ENCODE peak calls at places on chromosomes 3 and 15, in six cellular contexts. C, I, E, M, G and O are unnamed samples.

GRCh38 chr3:46089237-46090011 is 62.1 kb upstream of the XCR1 start:
- DNase-seq in C (peak), I (no peak), E (peak), M (no peak), G (no peak), O (peak)

GRCh38 chr3:132804498-132804897 is 82.3 kb upstream of the NPHP3 start:
- DNase-seq in C (no peak), I (no peak), E (no peak), M (no peak), G (no peak), O (peak)

GRCh38 chr3:53694648-53695356 is 151.4 kb downstream of the CHDH start:
- DNase-seq in C (no peak), I (no peak), E (no peak), M (no peak), G (no peak), O (no peak)

GRCh38 chr3:123800352-123800682 is 83.8 kb downstream of the MYLK start:
- DNase-seq in C (no peak), I (no peak), E (no peak), M (no peak), G (no peak), O (no peak)

GRCh38 chr15:80343610-80344009 is 60.6 kb upstream of the ARNT2 start:
- DNase-seq in C (no peak), I (no peak), E (peak), M (no peak), G (no peak), O (peak)

GRCh38 chr3:86967062-86967461 is 23.9 kb downstream of the VGLL3 start:
- DNase-seq in C (no peak), I (no peak), E (no peak), M (no peak), G (no peak), O (no peak)

GRCh38 chr3:39250116-39250747 is 29.6 kb downstream of the CX3CR1 start:
- DNase-seq in C (no peak), I (no peak), E (no peak), M (no peak), G (no peak), O (no peak)

GRCh38 chr3:89795506-89795905 is 688.1 kb downstream of the EPHA3 start:
- DNase-seq in C (no peak), I (no peak), E (no peak), M (no peak), G (no peak), O (no peak)

GRCh38 chr3:128683957-128684356 is 33.3 kb upstream of the RPN1 start:
- DNase-seq in C (peak), I (no peak), E (no peak), M (no peak), G (no peak), O (no peak)

GRCh38 chr3:14283821-14284438 is 105.3 kb downstream of the LSM3 start:
- DNase-seq in C (peak), I (no peak), E (no peak), M (no peak), G (no peak), O (no peak)

GRCh38 chr3:187002915-187003314 is 72.6 kb downstream of the ST6GAL1 start:
- DNase-seq in C (no peak), I (no peak), E (no peak), M (no peak), G (no peak), O (no peak)

GRCh38 chr3:186997061-186998054 is 67.0 kb downstream of the ST6GAL1 start:
- DNase-seq in C (no peak), I (no peak), E (no peak), M (no peak), G (no peak), O (no peak)

GRCh38 chr3:187000711-187001151 is 70.4 kb downstream of the ST6GAL1 start:
- DNase-seq in C (no peak), I (no peak), E (no peak), M (no peak), G (no peak), O (no peak)

GRCh38 chr3:186996356-186996755 is 66.0 kb downstream of the ST6GAL1 start:
- DNase-seq in C (no peak), I (no peak), E (no peak), M (no peak), G (no peak), O (no peak)

GRCh38 chr3:186998937-186999368 is 68.6 kb downstream of the ST6GAL1 start:
- DNase-seq in C (no peak), I (no peak), E (no peak), M (no peak), G (peak), O (no peak)
- H3K27ac ChIP-seq in C (peak), I (no peak), E (no peak), M (no peak), G (peak), O (no peak)

GRCh38 chr3:121595765-121596406 is 2.7 kb downstream of the FBXO40 start:
- DNase-seq in C (no peak), I (no peak), E (peak), M (no peak), G (no peak), O (no peak)

GRCh38 chr3:121594850-121595249 is 1.7 kb downstream of the FBXO40 start:
- DNase-seq in C (no peak), I (no peak), E (no peak), M (no peak), G (no peak), O (no peak)

GRCh38 chr3:121598564-121598963 is 5.4 kb downstream of the FBXO40 start:
- DNase-seq in C (no peak), I (no peak), E (no peak), M (no peak), G (no peak), O (no peak)

DNA sequence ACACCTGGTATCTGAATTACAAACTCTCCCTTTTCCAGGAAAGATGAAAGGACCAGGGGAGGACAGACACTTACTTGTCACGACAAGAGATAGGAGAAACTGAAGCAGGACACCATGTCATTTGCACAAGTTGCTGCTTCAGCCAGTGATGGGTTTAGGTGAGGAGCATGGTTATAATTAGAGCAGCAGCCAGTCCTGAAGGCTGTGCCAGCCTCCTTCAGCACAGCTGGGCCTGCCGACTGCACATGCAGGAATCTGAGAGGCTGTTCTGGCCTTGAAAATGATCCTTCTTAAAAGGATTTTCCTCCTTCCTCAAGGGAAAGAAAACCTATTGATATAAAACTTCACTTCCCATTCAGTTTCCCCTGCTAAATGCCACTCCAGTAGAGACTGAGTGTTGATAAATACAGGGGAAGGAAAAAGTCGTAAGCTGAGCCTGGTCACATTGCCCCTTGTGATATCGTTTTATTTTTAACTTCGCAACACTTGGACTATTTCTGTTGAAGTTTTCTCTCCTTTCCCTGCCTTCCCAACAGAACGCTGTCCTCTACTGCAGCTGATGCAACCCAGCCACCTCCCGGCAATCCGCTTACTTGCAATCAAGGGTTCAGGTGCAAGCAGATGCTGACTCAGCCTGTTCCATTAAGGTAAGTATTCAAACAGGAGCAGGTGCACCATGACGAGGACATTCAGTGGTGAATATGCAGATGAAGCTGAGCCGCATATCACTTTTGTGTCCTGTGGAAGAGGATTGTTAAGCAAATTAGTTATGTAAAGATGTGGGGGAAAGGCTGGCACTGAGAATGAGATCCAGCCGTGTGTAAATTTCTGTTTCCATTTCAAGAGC is at the start of gene FBXO40:
- DNase-seq in C (no peak), I (peak), E (peak), M (no peak), G (peak), O (no peak)
- TF ChIP-seq CTCF in C (no peak), I (no peak), E (peak), M (no peak), G (peak), O (no peak)

DNA sequence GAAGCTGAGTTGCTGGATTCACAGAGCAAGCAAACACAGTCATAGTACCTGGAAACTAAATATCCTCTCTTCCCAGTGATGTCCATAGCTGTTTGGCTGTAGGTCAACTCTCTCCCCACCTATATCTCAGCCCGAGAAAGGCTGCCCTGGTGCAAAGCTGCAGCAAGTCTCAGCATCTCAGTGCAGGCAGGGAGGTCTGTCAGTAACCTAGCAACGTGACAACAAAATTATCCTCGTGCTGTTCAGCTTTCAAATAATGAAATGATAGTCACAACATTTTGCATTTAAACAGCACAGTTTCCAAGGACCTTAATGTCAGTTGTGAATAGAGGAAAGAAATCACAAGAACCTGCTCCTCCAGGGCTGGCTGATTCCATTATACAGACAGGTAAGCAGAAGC is 83.6 kb downstream of the CHST2 start:
- DNase-seq in C (no peak), I (no peak), E (no peak), M (no peak), G (no peak), O (no peak)
- H3K4me3 ChIP-seq in C (no peak), I (no peak), E (no peak), M (no peak), G (no peak), O (no peak)

GRCh38 chr3:127352612-127353011 is 64.8 kb upstream of the PRR20G start:
- DNase-seq in C (no peak), I (no peak), E (no peak), M (no peak), G (no peak), O (no peak)

GRCh38 chr3:127349501-127350171 is 61.8 kb upstream of the PRR20G start:
- DNase-seq in C (no peak), I (no peak), E (no peak), M (no peak), G (no peak), O (no peak)

GRCh38 chr3:127351350-127351749 is 63.5 kb upstream of the PRR20G start:
- DNase-seq in C (no peak), I (no peak), E (no peak), M (no peak), G (no peak), O (no peak)

GRCh38 chr3:127351775-127352350 is 64.0 kb upstream of the PRR20G start:
- DNase-seq in C (no peak), I (no peak), E (no peak), M (no peak), G (no peak), O (no peak)

DNA sequence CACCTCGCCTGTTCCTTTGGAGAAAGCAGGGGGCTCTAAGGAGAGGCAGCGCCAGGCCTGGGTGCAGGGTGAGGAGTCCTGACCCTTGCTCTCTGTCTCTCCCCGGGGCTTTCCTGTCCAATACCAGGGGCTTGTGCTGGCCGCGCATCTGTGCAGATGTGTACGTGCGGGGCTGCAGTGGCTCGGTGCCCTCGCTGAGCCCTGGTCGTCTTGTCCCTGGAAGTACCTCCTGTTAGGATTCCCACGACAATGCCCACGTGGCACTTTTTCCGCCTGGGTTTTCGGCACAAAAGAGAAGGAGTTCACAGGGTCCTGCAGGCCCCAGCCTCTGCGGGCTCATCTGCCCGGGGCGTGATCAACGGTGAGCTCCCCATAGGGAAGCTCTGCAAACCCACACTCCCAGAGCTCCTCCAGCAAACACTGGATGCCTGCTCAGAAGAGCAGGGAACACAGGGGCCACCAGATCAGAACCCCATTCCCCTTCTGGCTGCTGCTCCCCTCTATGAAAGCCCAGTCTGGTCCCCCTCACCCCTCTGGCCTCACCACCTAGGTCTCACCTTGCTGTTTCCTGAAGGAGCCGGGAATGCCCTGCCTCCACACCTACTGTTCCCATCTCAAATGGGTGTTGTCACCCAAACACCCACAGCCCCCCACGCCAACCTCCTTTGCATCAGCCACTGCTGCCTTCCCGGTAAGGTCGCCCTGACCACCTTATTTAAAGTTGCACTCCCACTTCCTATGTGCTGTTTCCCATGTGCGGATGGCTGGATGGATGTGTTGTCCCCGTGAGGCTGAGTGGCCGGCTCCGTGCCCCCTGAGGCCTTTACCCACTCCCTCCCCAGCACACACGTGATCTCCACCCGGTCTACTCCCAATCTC is 62.6 kb upstream of the PRR20G start:
- DNase-seq in C (no peak), I (no peak), E (no peak), M (no peak), G (no peak), O (no peak)
- H3K27ac ChIP-seq in C (no peak), I (no peak), E (no peak), M (no peak), G (no peak), O (no peak)

GRCh38 chr15:65869127-65869953 is at the start of gene RAB11A:
- DNase-seq in C (peak), I (peak), E (peak), M (peak), G (peak), O (peak)
- TF ChIP-seq CTCF in C (peak), I (peak), E (peak), M (peak), G (peak), O (no peak)

DNA sequence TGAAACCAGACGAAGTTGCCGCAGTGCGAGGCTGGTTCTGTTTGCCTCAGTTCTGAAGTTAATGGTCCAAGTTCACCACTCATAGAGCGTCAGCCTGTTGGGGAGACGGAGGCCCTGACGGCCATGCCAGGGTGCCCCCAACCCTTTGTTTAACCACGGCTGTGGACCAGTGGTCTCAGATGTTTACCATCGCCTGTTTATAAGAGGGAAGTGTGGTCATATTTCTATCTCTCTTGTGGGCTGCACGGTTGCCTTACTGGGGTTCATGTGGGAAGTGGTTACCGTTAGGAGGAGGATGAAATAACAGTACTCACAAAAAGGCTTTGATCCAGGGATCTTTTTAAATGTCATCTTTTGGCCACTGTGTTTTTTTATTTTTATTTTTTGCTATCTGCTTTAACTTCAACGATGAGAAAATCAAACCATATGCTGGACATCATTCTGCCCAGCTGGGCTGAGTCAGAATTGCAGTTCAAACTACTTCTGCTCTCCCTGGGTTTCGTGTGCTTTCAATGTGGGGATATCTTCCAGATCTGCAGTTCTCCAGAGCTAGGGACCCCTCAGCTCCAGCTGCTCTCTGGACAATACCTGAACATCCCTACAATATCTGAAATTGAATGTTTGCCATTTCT is 17.8 kb downstream of the SMAD3 start:
- DNase-seq in C (no peak), I (no peak), E (no peak), M (no peak), G (no peak), O (no peak)
- H3K4me3 ChIP-seq in C (no peak), I (no peak), E (no peak), M (no peak), G (no peak), O (no peak)

DNA sequence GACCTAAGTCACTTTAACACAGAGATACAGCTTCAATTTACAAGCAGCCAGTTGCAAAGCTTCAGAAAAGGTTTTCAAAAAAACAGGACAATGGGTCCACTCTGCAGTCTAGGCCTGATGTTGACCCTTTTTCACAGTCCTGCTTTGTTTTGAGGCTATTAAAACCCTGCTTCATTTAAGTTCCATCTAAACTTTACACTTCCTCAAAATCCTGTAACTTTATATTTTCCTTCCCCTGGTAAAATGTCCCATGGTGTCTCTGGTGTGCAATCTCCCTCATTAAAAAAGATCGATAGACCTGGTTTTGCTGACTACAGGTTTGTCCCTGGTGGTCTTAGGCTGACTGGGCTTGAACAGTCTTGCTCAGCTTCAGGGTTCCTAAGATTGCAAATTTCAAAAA is 5.1 kb upstream of the RPL14 start:
- DNase-seq in C (no peak), I (no peak), E (no peak), M (no peak), G (no peak), O (no peak)
- H3K27ac ChIP-seq in C (peak), I (peak), E (peak), M (peak), G (peak), O (no peak)